ENCODE peak calls at places on chromosomes 6 and 20, in nine cellular contexts. One of them, this sample, is unnamed.

GRCh38 chr6:105994522-105995402 is 91.4 kb upstream of the PRDM1 start:
- DNase-seq in uterus: peak
- DNase-seq in fibroblast of lung: peak
- DNase-seq in transverse colon: peak
- DNase-seq in ovary: peak
- DNase-seq in left lung: peak
- DNase-seq in right atrium auricular region: peak
- DNase-seq in CD8-positive, alpha-beta T cell: peak
- DNase-seq in tibial artery: peak
- DNase-seq in this sample: no peak

GRCh38 chr6:89146748-89147715 is 1.2 kb downstream of the PM20D2 start:
- DNase-seq in uterus: no peak
- DNase-seq in fibroblast of lung: peak
- DNase-seq in transverse colon: no peak
- DNase-seq in ovary: no peak
- DNase-seq in left lung: no peak
- DNase-seq in right atrium auricular region: no peak
- DNase-seq in CD8-positive, alpha-beta T cell: no peak
- DNase-seq in tibial artery: no peak
- DNase-seq in this sample: no peak

GRCh38 chr6:44216677-44217331 is at the start of gene MYMX:
- DNase-seq in uterus: no peak
- DNase-seq in fibroblast of lung: no peak
- DNase-seq in transverse colon: no peak
- DNase-seq in ovary: peak
- DNase-seq in left lung: no peak
- DNase-seq in right atrium auricular region: no peak
- DNase-seq in CD8-positive, alpha-beta T cell: no peak
- DNase-seq in tibial artery: peak
- DNase-seq in this sample: no peak

GRCh38 chr6:5091210-5091609 is 6.1 kb downstream of the PPP1R3G start:
- DNase-seq in uterus: no peak
- DNase-seq in fibroblast of lung: no peak
- DNase-seq in transverse colon: no peak
- DNase-seq in ovary: no peak
- DNase-seq in left lung: no peak
- DNase-seq in right atrium auricular region: peak
- DNase-seq in CD8-positive, alpha-beta T cell: no peak
- DNase-seq in tibial artery: no peak
- DNase-seq in this sample: no peak

GRCh38 chr6:10407018-10407673 is 7.7 kb downstream of the TFAP2A start:
- DNase-seq in uterus: no peak
- DNase-seq in fibroblast of lung: no peak
- DNase-seq in transverse colon: no peak
- DNase-seq in ovary: no peak
- DNase-seq in left lung: no peak
- DNase-seq in right atrium auricular region: no peak
- DNase-seq in CD8-positive, alpha-beta T cell: no peak
- DNase-seq in tibial artery: no peak
- DNase-seq in this sample: no peak

GRCh38 chr20:17663040-17663399 is 19.0 kb downstream of the RRBP1 start:
- DNase-seq in uterus: peak
- DNase-seq in fibroblast of lung: no peak
- DNase-seq in transverse colon: no peak
- DNase-seq in ovary: no peak
- DNase-seq in left lung: no peak
- DNase-seq in right atrium auricular region: no peak
- DNase-seq in CD8-positive, alpha-beta T cell: no peak
- DNase-seq in tibial artery: peak
- DNase-seq in this sample: no peak

GRCh38 chr6:2738373-2738979 is 12.2 kb downstream of the MYLK4 start:
- DNase-seq in uterus: no peak
- DNase-seq in fibroblast of lung: peak
- DNase-seq in transverse colon: peak
- DNase-seq in ovary: peak
- DNase-seq in left lung: no peak
- DNase-seq in right atrium auricular region: no peak
- DNase-seq in CD8-positive, alpha-beta T cell: peak
- DNase-seq in tibial artery: peak
- DNase-seq in this sample: no peak

GRCh38 chr6:131250121-131250520 is 114.9 kb downstream of the AKAP7 start:
- DNase-seq in uterus: peak
- DNase-seq in fibroblast of lung: peak
- DNase-seq in transverse colon: peak
- DNase-seq in ovary: peak
- DNase-seq in left lung: peak
- DNase-seq in right atrium auricular region: peak
- DNase-seq in CD8-positive, alpha-beta T cell: peak
- DNase-seq in tibial artery: peak
- DNase-seq in this sample: no peak

GRCh38 chr20:43690943-43691598 is 24.2 kb downstream of the MYBL2 start:
- DNase-seq in uterus: no peak
- DNase-seq in fibroblast of lung: no peak
- DNase-seq in transverse colon: no peak
- DNase-seq in ovary: no peak
- DNase-seq in left lung: peak
- DNase-seq in right atrium auricular region: no peak
- DNase-seq in CD8-positive, alpha-beta T cell: no peak
- DNase-seq in tibial artery: no peak
- DNase-seq in this sample: no peak

GRCh38 chr6:3489032-3489757 is 32.3 kb upstream of the SLC22A23 start:
- DNase-seq in uterus: no peak
- DNase-seq in fibroblast of lung: no peak
- DNase-seq in transverse colon: no peak
- DNase-seq in ovary: no peak
- DNase-seq in left lung: no peak
- DNase-seq in right atrium auricular region: no peak
- DNase-seq in CD8-positive, alpha-beta T cell: no peak
- DNase-seq in tibial artery: no peak
- DNase-seq in this sample: no peak

GRCh38 chr6:166253277-166254229 is 54.6 kb downstream of the PRR18 start:
- DNase-seq in uterus: no peak
- DNase-seq in fibroblast of lung: no peak
- DNase-seq in transverse colon: peak
- DNase-seq in ovary: no peak
- DNase-seq in left lung: peak
- DNase-seq in right atrium auricular region: no peak
- DNase-seq in CD8-positive, alpha-beta T cell: peak
- DNase-seq in tibial artery: no peak
- DNase-seq in this sample: no peak

GRCh38 chr20:60137657-60138245 is 179.5 kb downstream of the CDH26 start:
- DNase-seq in uterus: no peak
- DNase-seq in fibroblast of lung: peak
- DNase-seq in transverse colon: peak
- DNase-seq in ovary: no peak
- DNase-seq in left lung: no peak
- DNase-seq in right atrium auricular region: no peak
- DNase-seq in CD8-positive, alpha-beta T cell: no peak
- DNase-seq in tibial artery: no peak
- DNase-seq in this sample: no peak

GRCh38 chr6:4906293-4906941 is 97.4 kb downstream of the RPP40 start:
- DNase-seq in uterus: no peak
- DNase-seq in fibroblast of lung: no peak
- DNase-seq in transverse colon: no peak
- DNase-seq in ovary: no peak
- DNase-seq in left lung: no peak
- DNase-seq in right atrium auricular region: no peak
- DNase-seq in CD8-positive, alpha-beta T cell: no peak
- DNase-seq in tibial artery: no peak
- DNase-seq in this sample: no peak

GRCh38 chr20:35285806-35286076 is 1.2 kb upstream of the EIF6 start:
- DNase-seq in uterus: no peak
- DNase-seq in fibroblast of lung: no peak
- DNase-seq in transverse colon: no peak
- DNase-seq in ovary: no peak
- DNase-seq in left lung: no peak
- DNase-seq in right atrium auricular region: no peak
- DNase-seq in CD8-positive, alpha-beta T cell: no peak
- DNase-seq in tibial artery: no peak
- DNase-seq in this sample: no peak

GRCh38 chr6:142942238-142942637 is 2.7 kb downstream of the HIVEP2 start:
- DNase-seq in uterus: no peak
- DNase-seq in fibroblast of lung: no peak
- DNase-seq in transverse colon: no peak
- DNase-seq in ovary: no peak
- DNase-seq in left lung: no peak
- DNase-seq in right atrium auricular region: no peak
- DNase-seq in CD8-positive, alpha-beta T cell: no peak
- DNase-seq in tibial artery: no peak
- DNase-seq in this sample: no peak

GRCh38 chr6:142941018-142941417 is 4.0 kb downstream of the HIVEP2 start:
- DNase-seq in uterus: no peak
- DNase-seq in fibroblast of lung: no peak
- DNase-seq in transverse colon: no peak
- DNase-seq in ovary: no peak
- DNase-seq in left lung: no peak
- DNase-seq in right atrium auricular region: no peak
- DNase-seq in CD8-positive, alpha-beta T cell: no peak
- DNase-seq in tibial artery: no peak
- DNase-seq in this sample: no peak

GRCh38 chr6:142940487-142940886 is 4.5 kb downstream of the HIVEP2 start:
- DNase-seq in uterus: no peak
- DNase-seq in fibroblast of lung: no peak
- DNase-seq in transverse colon: no peak
- DNase-seq in ovary: no peak
- DNase-seq in left lung: no peak
- DNase-seq in right atrium auricular region: no peak
- DNase-seq in CD8-positive, alpha-beta T cell: no peak
- DNase-seq in tibial artery: no peak
- DNase-seq in this sample: no peak

GRCh38 chr6:142935553-142936517 is 9.1 kb downstream of the HIVEP2 start:
- DNase-seq in uterus: no peak
- DNase-seq in fibroblast of lung: no peak
- DNase-seq in transverse colon: peak
- DNase-seq in ovary: no peak
- DNase-seq in left lung: peak
- DNase-seq in right atrium auricular region: no peak
- DNase-seq in CD8-positive, alpha-beta T cell: peak
- DNase-seq in tibial artery: no peak
- DNase-seq in this sample: no peak

DNA sequence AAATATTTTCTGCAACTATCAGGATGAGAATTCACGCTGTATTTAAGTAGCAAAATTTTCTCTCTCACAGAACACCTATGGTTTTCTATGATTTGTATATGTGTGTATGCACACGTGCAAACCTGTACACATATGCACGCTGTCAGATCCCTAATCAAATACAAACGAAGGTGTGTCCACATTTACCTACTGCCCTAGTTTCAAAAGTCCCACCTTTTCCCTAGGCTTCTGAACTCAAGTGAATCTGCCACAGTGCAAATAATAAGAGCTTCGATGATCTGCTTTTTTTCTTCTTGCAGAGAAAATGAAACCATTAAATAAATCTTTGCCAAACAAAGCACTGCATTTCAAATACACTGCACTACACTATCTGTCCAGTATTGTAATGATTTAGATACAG is 6.5 kb downstream of the HIVEP2 start:
- DNase-seq in uterus: no peak
- DNase-seq in fibroblast of lung: no peak
- DNase-seq in transverse colon: no peak
- DNase-seq in ovary: no peak
- DNase-seq in left lung: no peak
- DNase-seq in right atrium auricular region: no peak
- DNase-seq in CD8-positive, alpha-beta T cell: no peak
- DNase-seq in tibial artery: no peak
- DNase-seq in this sample: no peak
- H3K27ac ChIP-seq in uterus: no peak
- H3K27ac ChIP-seq in fibroblast of lung: no peak
- H3K27ac ChIP-seq in transverse colon: no peak
- H3K27ac ChIP-seq in ovary: no peak
- H3K27ac ChIP-seq in left lung: no peak
- H3K27ac ChIP-seq in right atrium auricular region: no peak
- H3K27ac ChIP-seq in CD8-positive, alpha-beta T cell: no peak
- H3K27ac ChIP-seq in tibial artery: no peak
- H3K27ac ChIP-seq in this sample: no peak

DNA sequence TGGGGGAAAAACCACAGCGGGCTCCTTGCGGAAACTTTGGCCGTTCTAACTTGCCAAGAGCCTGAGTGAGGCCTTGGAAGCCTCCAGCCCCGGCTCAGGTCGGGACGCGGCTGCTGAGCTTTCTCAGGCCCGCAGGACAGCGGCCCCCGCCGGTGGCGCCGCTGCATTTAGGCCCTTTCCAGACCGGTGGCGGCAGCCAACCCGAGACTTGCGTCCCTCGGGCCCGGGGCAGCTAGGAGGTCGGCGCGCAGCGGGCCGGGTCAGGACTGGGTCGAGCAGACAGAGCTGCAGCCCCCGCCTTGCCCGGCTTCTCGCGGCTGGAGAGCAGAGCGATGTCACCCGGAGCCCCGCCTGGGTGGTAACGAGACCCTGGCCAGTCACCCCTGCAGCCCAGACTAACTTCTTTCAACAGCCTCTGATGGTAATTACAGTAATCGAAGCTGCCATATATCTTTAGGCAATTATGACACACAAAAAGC is 2.7 kb downstream of the NR2E1 start:
- DNase-seq in uterus: no peak
- DNase-seq in fibroblast of lung: no peak
- DNase-seq in transverse colon: peak
- DNase-seq in ovary: no peak
- DNase-seq in left lung: peak
- DNase-seq in right atrium auricular region: no peak
- DNase-seq in CD8-positive, alpha-beta T cell: no peak
- DNase-seq in tibial artery: no peak
- DNase-seq in this sample: no peak
- TF ChIP-seq CTCF in uterus: no peak
- TF ChIP-seq CTCF in fibroblast of lung: no peak
- TF ChIP-seq CTCF in transverse colon: peak
- TF ChIP-seq CTCF in ovary: no peak
- TF ChIP-seq CTCF in left lung: no peak
- TF ChIP-seq CTCF in right atrium auricular region: no peak
- TF ChIP-seq CTCF in CD8-positive, alpha-beta T cell: no peak
- TF ChIP-seq CTCF in tibial artery: no peak
- TF ChIP-seq CTCF in this sample: no peak

GRCh38 chr20:59004493-59004762 is 2.6 kb downstream of the CTSZ start:
- DNase-seq in uterus: no peak
- DNase-seq in fibroblast of lung: no peak
- DNase-seq in transverse colon: peak
- DNase-seq in ovary: no peak
- DNase-seq in left lung: peak
- DNase-seq in right atrium auricular region: no peak
- DNase-seq in CD8-positive, alpha-beta T cell: peak
- DNase-seq in tibial artery: no peak
- DNase-seq in this sample: no peak
- H3K4me3 ChIP-seq in uterus: no peak
- H3K4me3 ChIP-seq in fibroblast of lung: no peak
- H3K4me3 ChIP-seq in transverse colon: no peak
- H3K4me3 ChIP-seq in ovary: no peak
- H3K4me3 ChIP-seq in left lung: peak
- H3K4me3 ChIP-seq in right atrium auricular region: peak
- H3K4me3 ChIP-seq in CD8-positive, alpha-beta T cell: no peak
- H3K4me3 ChIP-seq in tibial artery: no peak
- H3K4me3 ChIP-seq in this sample: peak

DNA sequence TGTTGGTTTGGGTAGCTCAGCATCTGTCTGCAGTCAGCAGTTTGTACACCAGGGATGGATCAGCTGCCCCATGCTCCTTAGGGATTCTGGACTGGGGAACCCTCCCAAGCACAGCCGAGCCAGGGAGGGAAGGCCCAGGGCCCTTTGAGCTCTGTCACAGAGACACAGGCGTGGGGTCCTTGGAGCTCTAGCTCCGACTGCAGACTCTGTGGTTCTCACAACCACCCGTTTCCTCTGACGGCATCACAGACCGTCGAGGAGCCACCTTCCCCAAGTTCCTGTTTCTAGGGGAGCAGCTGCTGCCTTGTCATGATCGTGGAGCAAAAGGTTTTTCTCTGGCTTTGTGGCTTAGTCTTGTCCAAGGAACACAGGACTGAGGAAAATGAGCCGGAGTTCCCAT is at the start of gene SLA2:
- DNase-seq in uterus: no peak
- DNase-seq in fibroblast of lung: no peak
- DNase-seq in transverse colon: peak
- DNase-seq in ovary: no peak
- DNase-seq in left lung: no peak
- DNase-seq in right atrium auricular region: no peak
- DNase-seq in CD8-positive, alpha-beta T cell: peak
- DNase-seq in tibial artery: no peak
- DNase-seq in this sample: no peak
- H3K27ac ChIP-seq in uterus: no peak
- H3K27ac ChIP-seq in fibroblast of lung: no peak
- H3K27ac ChIP-seq in transverse colon: peak
- H3K27ac ChIP-seq in ovary: no peak
- H3K27ac ChIP-seq in left lung: no peak
- H3K27ac ChIP-seq in right atrium auricular region: no peak
- H3K27ac ChIP-seq in CD8-positive, alpha-beta T cell: peak
- H3K27ac ChIP-seq in tibial artery: no peak
- H3K27ac ChIP-seq in this sample: no peak

This sample was measured in coronary artery.